ENCODE peak calls at places on chromosomes 12 and 14, in eight cellular contexts. One of them, this sample, is unnamed.

GRCh38 chr14:76967788-76968187 is 60.7 kb downstream of the IRF2BPL start:
- DNase-seq in ovary: no peak
- DNase-seq in PC-3: no peak
- DNase-seq in fibroblast of mammary gland: no peak
- DNase-seq in transverse colon: no peak
- DNase-seq in endothelial cell: no peak
- DNase-seq in lung: no peak
- DNase-seq in esophagus muscularis mucosa: no peak
- DNase-seq in this sample: no peak

GRCh38 chr12:59486827-59487226 is 109.0 kb upstream of the SLC16A7 start:
- DNase-seq in ovary: no peak
- DNase-seq in PC-3: peak; percentile 62
- DNase-seq in fibroblast of mammary gland: peak; percentile 39
- DNase-seq in transverse colon: no peak
- DNase-seq in endothelial cell: no peak
- DNase-seq in lung: no peak
- DNase-seq in esophagus muscularis mucosa: no peak
- DNase-seq in this sample: no peak

GRCh38 chr12:113846275-113846674 is 119.8 kb downstream of the RBM19 start:
- DNase-seq in ovary: no peak
- DNase-seq in PC-3: no peak
- DNase-seq in fibroblast of mammary gland: peak; percentile 19
- DNase-seq in transverse colon: no peak
- DNase-seq in endothelial cell: no peak
- DNase-seq in lung: no peak
- DNase-seq in esophagus muscularis mucosa: no peak
- DNase-seq in this sample: no peak

GRCh38 chr14:99682809-99683618 is 1.1 kb upstream of the CYP46A1 start:
- DNase-seq in ovary: peak; percentile 84
- DNase-seq in PC-3: peak; percentile 79
- DNase-seq in fibroblast of mammary gland: peak; percentile 56
- DNase-seq in transverse colon: peak; percentile 81
- DNase-seq in endothelial cell: peak; percentile 92
- DNase-seq in lung: peak; percentile 69
- DNase-seq in esophagus muscularis mucosa: peak; percentile 95
- DNase-seq in this sample: peak; percentile 95

GRCh38 chr14:105867961-105868599 is 341.7 kb downstream of the TMEM121 start:
- DNase-seq in ovary: peak; percentile 3
- DNase-seq in PC-3: no peak
- DNase-seq in fibroblast of mammary gland: no peak
- DNase-seq in transverse colon: no peak
- DNase-seq in endothelial cell: no peak
- DNase-seq in lung: no peak
- DNase-seq in esophagus muscularis mucosa: no peak
- DNase-seq in this sample: peak; percentile 73

GRCh38 chr12:55720894-55721444 is 776 bp downstream of the RDH5 start:
- DNase-seq in ovary: peak; percentile 58
- DNase-seq in PC-3: peak; percentile 98
- DNase-seq in fibroblast of mammary gland: peak; percentile 98
- DNase-seq in transverse colon: peak; percentile 77
- DNase-seq in endothelial cell: peak; percentile 38
- DNase-seq in lung: peak; percentile 72
- DNase-seq in esophagus muscularis mucosa: no peak
- DNase-seq in this sample: no peak

GRCh38 chr14:94058128-94058673 is 22.8 kb downstream of the DDX24 start:
- DNase-seq in ovary: no peak
- DNase-seq in PC-3: no peak
- DNase-seq in fibroblast of mammary gland: peak; percentile 40
- DNase-seq in transverse colon: no peak
- DNase-seq in endothelial cell: no peak
- DNase-seq in lung: peak; percentile 6
- DNase-seq in esophagus muscularis mucosa: no peak
- DNase-seq in this sample: peak; percentile 15

GRCh38 chr12:123971770-123972447 is 722 bp downstream of the CCDC92 start:
- DNase-seq in ovary: peak; percentile 50
- DNase-seq in PC-3: peak; percentile 72
- DNase-seq in fibroblast of mammary gland: peak; percentile 39
- DNase-seq in transverse colon: peak; percentile 49
- DNase-seq in endothelial cell: peak; percentile 27
- DNase-seq in lung: peak; percentile 41
- DNase-seq in esophagus muscularis mucosa: peak; percentile 74
- DNase-seq in this sample: no peak

GRCh38 chr14:39576726-39577125 is 144.5 kb upstream of the FBXO33 start:
- DNase-seq in ovary: no peak
- DNase-seq in PC-3: peak; percentile 39
- DNase-seq in fibroblast of mammary gland: peak; percentile 61
- DNase-seq in transverse colon: no peak
- DNase-seq in endothelial cell: no peak
- DNase-seq in lung: no peak
- DNase-seq in esophagus muscularis mucosa: no peak
- DNase-seq in this sample: no peak

GRCh38 chr12:122326597-122326996 is 60.3 kb upstream of the VPS33A start:
- DNase-seq in ovary: no peak
- DNase-seq in PC-3: no peak
- DNase-seq in fibroblast of mammary gland: no peak
- DNase-seq in transverse colon: no peak
- DNase-seq in endothelial cell: no peak
- DNase-seq in lung: no peak
- DNase-seq in esophagus muscularis mucosa: no peak
- DNase-seq in this sample: no peak

DNA sequence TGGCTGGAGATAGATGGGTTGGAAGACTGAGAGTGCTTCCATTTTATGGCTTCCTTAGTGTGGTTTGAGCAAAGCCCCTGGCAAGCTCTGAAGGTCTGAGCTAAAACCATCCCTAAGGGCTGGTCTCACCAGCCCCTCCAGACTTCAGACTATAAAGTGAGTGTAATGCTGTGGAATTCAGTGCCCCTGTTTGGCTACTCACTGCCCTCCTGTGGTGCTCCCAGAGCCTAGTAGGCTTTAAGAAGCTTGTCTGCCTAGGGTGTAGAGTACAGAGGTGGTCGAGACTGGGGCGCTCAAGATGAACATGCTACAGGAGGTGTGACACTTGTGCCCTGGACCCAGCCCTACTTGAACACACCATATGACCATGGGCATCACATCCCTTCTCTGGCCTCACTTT is 246.7 kb upstream of the FKBP4 start:
- DNase-seq in ovary: no peak
- DNase-seq in PC-3: no peak
- DNase-seq in fibroblast of mammary gland: no peak
- DNase-seq in transverse colon: no peak
- DNase-seq in endothelial cell: no peak
- DNase-seq in lung: no peak
- DNase-seq in esophagus muscularis mucosa: no peak
- DNase-seq in this sample: no peak
- TF ChIP-seq CTCF in ovary: no peak
- TF ChIP-seq CTCF in PC-3: no peak
- TF ChIP-seq CTCF in fibroblast of mammary gland: no peak
- TF ChIP-seq CTCF in transverse colon: no peak
- TF ChIP-seq CTCF in endothelial cell: no peak
- TF ChIP-seq CTCF in lung: no peak
- TF ChIP-seq CTCF in esophagus muscularis mucosa: no peak
- TF ChIP-seq CTCF in this sample: no peak

GRCh38 chr14:54425068-54425467 is 16.1 kb downstream of the CNIH1 start:
- DNase-seq in ovary: no peak
- DNase-seq in PC-3: no peak
- DNase-seq in fibroblast of mammary gland: no peak
- DNase-seq in transverse colon: no peak
- DNase-seq in endothelial cell: no peak
- DNase-seq in lung: no peak
- DNase-seq in esophagus muscularis mucosa: no peak
- DNase-seq in this sample: no peak

GRCh38 chr14:54424479-54424901 is 16.7 kb downstream of the CNIH1 start:
- DNase-seq in ovary: no peak
- DNase-seq in PC-3: no peak
- DNase-seq in fibroblast of mammary gland: no peak
- DNase-seq in transverse colon: no peak
- DNase-seq in endothelial cell: no peak
- DNase-seq in lung: no peak
- DNase-seq in esophagus muscularis mucosa: no peak
- DNase-seq in this sample: no peak

GRCh38 chr14:54423991-54424390 is 17.2 kb downstream of the CNIH1 start:
- DNase-seq in ovary: no peak
- DNase-seq in PC-3: no peak
- DNase-seq in fibroblast of mammary gland: no peak
- DNase-seq in transverse colon: no peak
- DNase-seq in endothelial cell: no peak
- DNase-seq in lung: no peak
- DNase-seq in esophagus muscularis mucosa: no peak
- DNase-seq in this sample: no peak

GRCh38 chr14:54425537-54426274 is 15.5 kb downstream of the CNIH1 start:
- DNase-seq in ovary: no peak
- DNase-seq in PC-3: no peak
- DNase-seq in fibroblast of mammary gland: no peak
- DNase-seq in transverse colon: no peak
- DNase-seq in endothelial cell: no peak
- DNase-seq in lung: no peak
- DNase-seq in esophagus muscularis mucosa: no peak
- DNase-seq in this sample: no peak

GRCh38 chr14:54420478-54421116 is 20.6 kb downstream of the CNIH1 start:
- DNase-seq in ovary: no peak
- DNase-seq in PC-3: peak; percentile 89
- DNase-seq in fibroblast of mammary gland: peak; percentile 67
- DNase-seq in transverse colon: peak; percentile 35
- DNase-seq in endothelial cell: peak; percentile 55
- DNase-seq in lung: no peak
- DNase-seq in esophagus muscularis mucosa: no peak
- DNase-seq in this sample: no peak
- TF ChIP-seq CTCF in ovary: peak; percentile 12
- TF ChIP-seq CTCF in PC-3: peak; percentile 96
- TF ChIP-seq CTCF in fibroblast of mammary gland: peak; percentile 74
- TF ChIP-seq CTCF in transverse colon: peak; percentile 57
- TF ChIP-seq CTCF in endothelial cell: peak; percentile 79
- TF ChIP-seq CTCF in lung: peak; percentile 6
- TF ChIP-seq CTCF in esophagus muscularis mucosa: peak; percentile 28
- TF ChIP-seq CTCF in this sample: peak; percentile 68

DNA sequence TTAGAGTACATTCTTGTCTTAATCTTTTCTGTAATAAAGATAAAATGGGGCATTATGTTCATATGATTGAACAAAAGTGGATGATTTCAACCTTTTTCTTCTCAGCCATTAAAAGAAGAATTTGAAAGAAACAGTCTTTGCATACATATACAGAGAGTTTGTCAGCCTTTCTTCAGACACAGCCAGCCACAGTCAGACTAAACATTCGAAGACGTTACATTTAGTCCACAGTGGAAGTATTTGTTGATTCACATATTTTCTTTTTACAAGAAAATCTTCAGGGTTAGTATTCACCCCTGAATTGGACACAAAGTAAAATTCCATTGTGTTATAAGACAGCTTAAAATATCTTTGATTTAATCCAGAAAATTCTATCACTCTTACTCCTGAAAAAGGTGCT is 36.2 kb downstream of the ETV6 start:
- DNase-seq in ovary: no peak
- DNase-seq in PC-3: no peak
- DNase-seq in fibroblast of mammary gland: no peak
- DNase-seq in transverse colon: no peak
- DNase-seq in endothelial cell: no peak
- DNase-seq in lung: no peak
- DNase-seq in esophagus muscularis mucosa: no peak
- DNase-seq in this sample: no peak
- TF ChIP-seq CTCF in ovary: no peak
- TF ChIP-seq CTCF in PC-3: no peak
- TF ChIP-seq CTCF in fibroblast of mammary gland: no peak
- TF ChIP-seq CTCF in transverse colon: no peak
- TF ChIP-seq CTCF in endothelial cell: no peak
- TF ChIP-seq CTCF in lung: no peak
- TF ChIP-seq CTCF in esophagus muscularis mucosa: no peak
- TF ChIP-seq CTCF in this sample: no peak

GRCh38 chr14:59254146-59254910 is 65.9 kb downstream of the DAAM1 start:
- DNase-seq in ovary: peak; percentile 71
- DNase-seq in PC-3: peak; percentile 73
- DNase-seq in fibroblast of mammary gland: peak; percentile 96
- DNase-seq in transverse colon: peak; percentile 62
- DNase-seq in endothelial cell: no peak
- DNase-seq in lung: peak; percentile 70
- DNase-seq in esophagus muscularis mucosa: no peak
- DNase-seq in this sample: no peak
- TF ChIP-seq CTCF in ovary: no peak
- TF ChIP-seq CTCF in PC-3: no peak
- TF ChIP-seq CTCF in fibroblast of mammary gland: no peak
- TF ChIP-seq CTCF in transverse colon: no peak
- TF ChIP-seq CTCF in endothelial cell: no peak
- TF ChIP-seq CTCF in lung: no peak
- TF ChIP-seq CTCF in esophagus muscularis mucosa: no peak
- TF ChIP-seq CTCF in this sample: no peak

DNA sequence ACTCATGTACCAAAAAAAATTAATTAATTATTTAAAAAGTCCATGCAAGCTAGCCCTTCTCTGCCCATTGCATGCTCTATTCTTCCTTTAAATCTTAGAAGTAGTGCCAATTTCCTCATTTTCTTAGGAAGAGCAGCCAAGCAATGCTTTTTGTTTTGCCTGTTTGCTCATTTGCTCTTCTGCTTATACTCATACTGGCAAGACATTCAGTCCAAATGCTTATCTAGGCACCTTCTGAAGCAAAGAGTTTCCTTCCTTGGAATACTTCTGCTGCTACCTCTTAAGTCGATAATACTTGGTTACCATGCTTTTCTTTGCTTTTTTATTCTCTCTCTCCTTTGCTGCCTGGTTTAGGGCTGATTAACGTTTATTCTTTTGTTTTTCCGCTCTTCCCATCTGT is 1318.3 kb downstream of the AACS start:
- DNase-seq in ovary: no peak
- DNase-seq in PC-3: no peak
- DNase-seq in fibroblast of mammary gland: no peak
- DNase-seq in transverse colon: no peak
- DNase-seq in endothelial cell: no peak
- DNase-seq in lung: no peak
- DNase-seq in esophagus muscularis mucosa: no peak
- DNase-seq in this sample: no peak
- TF ChIP-seq CTCF in ovary: no peak
- TF ChIP-seq CTCF in PC-3: no peak
- TF ChIP-seq CTCF in fibroblast of mammary gland: no peak
- TF ChIP-seq CTCF in transverse colon: no peak
- TF ChIP-seq CTCF in endothelial cell: no peak
- TF ChIP-seq CTCF in lung: no peak
- TF ChIP-seq CTCF in esophagus muscularis mucosa: no peak
- TF ChIP-seq CTCF in this sample: no peak

DNA sequence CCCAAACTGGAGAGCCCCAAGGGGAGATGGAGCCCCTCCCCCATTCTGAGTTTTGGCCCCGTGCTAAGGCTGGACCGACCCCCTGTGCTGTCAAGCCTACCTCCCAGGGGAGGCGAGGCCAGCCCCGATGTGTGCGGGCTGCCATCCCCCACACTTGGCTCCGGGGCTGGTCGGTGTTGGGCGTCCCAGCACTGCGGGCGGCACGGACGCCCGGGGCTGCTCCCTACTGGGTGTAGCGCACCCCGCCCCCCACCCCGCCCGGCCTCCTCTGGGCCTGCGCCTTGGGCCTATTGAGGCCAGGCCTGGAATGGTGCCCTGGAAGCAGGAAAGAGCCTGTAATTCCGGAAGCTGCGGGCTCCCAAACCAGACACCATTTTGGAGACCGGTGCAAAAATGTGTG is 2.6 kb downstream of the DCAF4 start:
- DNase-seq in ovary: no peak
- DNase-seq in PC-3: no peak
- DNase-seq in fibroblast of mammary gland: no peak
- DNase-seq in transverse colon: no peak
- DNase-seq in endothelial cell: no peak
- DNase-seq in lung: no peak
- DNase-seq in esophagus muscularis mucosa: no peak
- DNase-seq in this sample: no peak
- TF ChIP-seq CTCF in ovary: no peak
- TF ChIP-seq CTCF in PC-3: no peak
- TF ChIP-seq CTCF in fibroblast of mammary gland: no peak
- TF ChIP-seq CTCF in transverse colon: no peak
- TF ChIP-seq CTCF in endothelial cell: no peak
- TF ChIP-seq CTCF in lung: no peak
- TF ChIP-seq CTCF in esophagus muscularis mucosa: no peak
- TF ChIP-seq CTCF in this sample: no peak

This sample was measured in osteocyte.